ENCODE peak calls at places on chromosomes 4 and X, in seven cellular contexts. K, L, O, Z, J, M and I are unnamed samples.
A peak's percentile ranks its signal among the peaks of the same experiment; 100 is the strongest.

GRCh38 chr4:182770969-182771330 is 146.2 kb downstream of the DCTD start:
- DNase-seq in K (no peak), L (no peak), O (no peak), Z (no peak), J (no peak), M (no peak), I (no peak)

GRCh38 chr4:67549123-67549522 is 3.8 kb upstream of the CENPC start:
- DNase-seq in K (no peak), L (no peak), O (no peak), Z (peak; percentile 73), J (peak; percentile 15), M (peak; percentile 25), I (no peak)

GRCh38 chrX:68872171-68872570 is 43.4 kb downstream of the EFNB1 start:
- DNase-seq in K (no peak), L (no peak), O (no peak), Z (no peak), J (peak; percentile 2), M (no peak), I (no peak)

GRCh38 chr4:119748853-119749252 is 120.2 kb upstream of the PDE5A start:
- DNase-seq in K (no peak), L (no peak), O (no peak), Z (no peak), J (no peak), M (no peak), I (no peak)

GRCh38 chrX:70554081-70554480 is 109.4 kb downstream of the DLG3 start:
- DNase-seq in K (no peak), L (no peak), O (no peak), Z (no peak), J (peak; percentile 17), M (peak; percentile 6), I (no peak)

GRCh38 chrX:94576367-94577004 is 902.5 kb downstream of the FAM133A start:
- DNase-seq in K (no peak), L (no peak), O (no peak), Z (no peak), J (no peak), M (no peak), I (no peak)

GRCh38 chr4:19346636-19347035 is 905.1 kb upstream of the SLIT2 start:
- DNase-seq in K (no peak), L (no peak), O (no peak), Z (no peak), J (no peak), M (no peak), I (no peak)

GRCh38 chr4:2638730-2639129 is 102.3 kb downstream of the FAM193A start:
- DNase-seq in K (no peak), L (no peak), O (no peak), Z (no peak), J (no peak), M (no peak), I (no peak)

GRCh38 chr4:123505077-123505456 is 108.5 kb downstream of the SPRY1 start:
- DNase-seq in K (no peak), L (no peak), O (no peak), Z (peak; percentile 60), J (no peak), M (no peak), I (no peak)

GRCh38 chr4:77145806-77146425 is 11.1 kb upstream of the CCNG2 start:
- DNase-seq in K (no peak), L (no peak), O (no peak), Z (peak; percentile 45), J (no peak), M (no peak), I (no peak)

GRCh38 chr4:121651597-121651996 is 45.2 kb downstream of the ANXA5 start:
- DNase-seq in K (no peak), L (no peak), O (no peak), Z (no peak), J (no peak), M (no peak), I (no peak)

GRCh38 chrX:70479970-70480659 is 35.5 kb downstream of the DLG3 start:
- DNase-seq in K (no peak), L (no peak), O (no peak), Z (no peak), J (no peak), M (no peak), I (no peak)

GRCh38 chr4:72451349-72451748 is 117.7 kb downstream of the ADAMTS3 start:
- DNase-seq in K (no peak), L (no peak), O (no peak), Z (no peak), J (no peak), M (no peak), I (no peak)

GRCh38 chr4:118716304-118716703 is 31.1 kb downstream of the METTL14 start:
- DNase-seq in K (no peak), L (no peak), O (no peak), Z (no peak), J (no peak), M (no peak), I (no peak)

GRCh38 chr4:54213001-54213400 is 16.1 kb upstream of the PDGFRA start:
- DNase-seq in K (no peak), L (no peak), O (no peak), Z (no peak), J (no peak), M (no peak), I (no peak)

GRCh38 chr4:109094061-109094460 is 208.4 kb downstream of the COL25A1 start:
- DNase-seq in K (no peak), L (no peak), O (no peak), Z (no peak), J (no peak), M (no peak), I (no peak)